ENCODE peak calls at places on chromosomes 3 and 15, in seven cellular contexts. U, G, V, Q, L, Y and A are unnamed samples.

GRCh38 chr3:4736284-4736861 is 242.9 kb upstream of the BHLHE40 start:
- DNase-seq in L (peak; percentile 27), G (no peak), Q (no peak), U (no peak), Y (no peak), V (no peak), A (no peak)

GRCh38 chr15:36358094-36358961 is 221.1 kb upstream of the CDIN1 start:
- DNase-seq in Q (no peak), L (peak; percentile 82), V (no peak), G (no peak), U (no peak), Y (no peak), A (no peak)

GRCh38 chr3:150202696-150203095 is 205.4 kb upstream of the TSC22D2 start:
- DNase-seq in Q (no peak), U (no peak), Y (no peak), V (no peak), L (no peak), G (no peak), A (no peak)

GRCh38 chr15:97688177-97688576 is 272.3 kb upstream of the ARRDC4 start:
- DNase-seq in Y (no peak), L (no peak), Q (no peak), G (no peak), U (no peak), V (no peak), A (no peak)

GRCh38 chr15:99153026-99153535 is 48.2 kb downstream of the SYNM start:
- DNase-seq in L (no peak), U (no peak), G (peak; percentile 70), Q (no peak), V (no peak), Y (no peak), A (no peak)

GRCh38 chr15:75036269-75036668 is 12.9 kb downstream of the PPCDC start:
- DNase-seq in U (no peak), G (peak; percentile 91), Y (no peak), V (peak; percentile 44), L (no peak), Q (no peak), A (no peak)

GRCh38 chr15:92898988-92899909 is 875 bp upstream of the CHD2 start:
- DNase-seq in V (peak; percentile 73), Q (no peak), U (no peak), L (no peak), Y (peak; percentile 61), G (peak; percentile 35), A (no peak)

GRCh38 chr3:156806698-156807097 is 19.5 kb upstream of the LEKR1 start:
- DNase-seq in U (no peak), V (no peak), G (no peak), Q (no peak), L (no peak), Y (no peak), A (no peak)

GRCh38 chr3:139534444-139534812 is 5.1 kb downstream of the RBP1 start:
- DNase-seq in L (peak; percentile 96), U (no peak), V (no peak), Y (no peak), Q (peak; percentile 55), G (no peak), A (peak; percentile 67)

GRCh38 chr3:53708001-53708621 is 138.1 kb downstream of the CHDH start:
- DNase-seq in Q (no peak), U (no peak), V (peak; percentile 47), L (no peak), G (peak; percentile 43), Y (peak; percentile 86), A (peak; percentile 63)

GRCh38 chr3:73658227-73658626 is 33.5 kb upstream of the PDZRN3 start:
- DNase-seq in Q (no peak), L (no peak), V (no peak), G (peak; percentile 58), U (no peak), Y (no peak), A (no peak)

GRCh38 chr3:42778644-42779043 is 5.6 kb upstream of the CCDC13 start:
- DNase-seq in Q (no peak), L (peak; percentile 69), Y (no peak), G (no peak), U (no peak), V (no peak), A (no peak)

DNA sequence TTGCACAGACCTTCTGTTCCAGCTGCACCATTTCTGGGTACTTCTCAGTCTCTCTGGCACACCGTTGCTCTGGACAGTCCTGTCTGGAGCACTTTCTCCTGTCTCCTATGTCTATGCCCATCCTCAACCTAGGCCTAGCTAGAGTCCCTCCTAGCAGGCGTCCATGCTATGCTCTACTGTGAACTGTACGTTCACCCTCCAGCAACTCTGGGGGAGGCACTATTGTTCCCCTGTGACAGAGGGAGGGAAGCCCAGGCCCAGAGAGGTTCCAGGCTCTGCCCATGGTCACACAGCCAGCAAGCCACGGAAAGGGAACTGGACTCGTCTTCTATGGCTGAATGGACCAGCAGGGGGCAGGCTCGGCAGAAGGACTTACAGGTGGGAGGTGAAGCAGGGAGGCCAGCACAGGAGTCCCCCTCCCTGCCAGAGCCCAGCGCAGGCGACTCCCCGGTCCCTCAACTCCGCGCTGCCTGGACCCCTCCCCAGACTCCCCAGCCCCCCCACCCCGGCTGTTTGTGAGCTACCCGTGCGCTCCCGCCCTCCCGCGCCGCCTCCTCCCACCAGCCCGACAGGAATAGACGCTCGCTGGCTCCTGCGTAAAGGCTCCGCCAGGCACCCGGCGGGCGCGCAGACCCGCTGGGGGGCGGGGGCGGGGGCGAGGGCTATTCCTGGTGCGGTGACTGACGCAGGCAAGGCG is 1.7 kb upstream of the LINGO1 start:
- DNase-seq in V (peak; percentile 84), U (no peak), L (peak; percentile 17), Q (peak; percentile 90), G (peak; percentile 98), Y (peak; percentile 73), A (peak; percentile 58)
- TF ChIP-seq CTCF in V (peak; percentile 65), U (no peak), L (peak; percentile 52), Q (peak; percentile 79), G (peak; percentile 89), Y (peak; percentile 47), A (peak; percentile 22)

DNA sequence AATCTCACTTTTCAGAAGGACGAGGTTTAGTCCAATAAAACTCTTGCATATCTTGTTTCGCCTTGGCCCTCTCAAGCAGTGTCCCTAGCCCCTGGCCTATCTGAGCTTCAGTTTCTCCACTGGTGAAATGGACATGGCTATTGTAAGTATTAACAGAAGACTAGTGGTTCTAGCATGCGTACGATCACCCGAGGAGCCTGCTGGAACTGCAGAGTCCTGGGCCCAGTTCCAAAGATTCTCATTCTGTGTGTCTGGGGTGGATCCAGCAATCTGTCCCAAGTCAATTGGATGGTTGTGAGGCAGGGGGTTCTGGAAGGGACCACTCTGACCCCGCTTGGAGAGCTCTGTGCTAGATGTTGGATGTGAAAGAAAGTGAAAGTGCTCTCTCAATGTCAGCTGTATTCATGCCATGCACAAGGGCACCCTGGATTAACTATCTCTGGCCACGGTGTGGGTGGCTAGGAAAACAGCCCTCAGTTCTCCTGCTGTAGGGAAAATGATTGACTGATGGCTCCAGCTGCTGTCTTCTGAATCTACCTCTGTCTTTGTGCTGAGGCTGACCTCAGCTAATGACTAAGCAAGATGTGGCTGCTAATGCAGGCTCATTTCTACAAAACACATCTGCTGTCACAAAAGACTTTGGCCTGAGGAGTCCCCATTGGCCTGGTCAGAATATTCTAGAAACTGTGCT is 1.9 kb upstream of the PLA1A start:
- DNase-seq in Q (no peak), G (no peak), V (no peak), U (no peak), Y (no peak), L (no peak), A (no peak)
- H3K4me3 ChIP-seq in Q (no peak overlapping the region), G (no peak overlapping the region), V (no peak overlapping the region), U (peak overlapping the region; percentile 18), Y (no peak overlapping the region), L (peak overlapping the region; percentile 19), A (peak overlapping the region; percentile 1)

DNA sequence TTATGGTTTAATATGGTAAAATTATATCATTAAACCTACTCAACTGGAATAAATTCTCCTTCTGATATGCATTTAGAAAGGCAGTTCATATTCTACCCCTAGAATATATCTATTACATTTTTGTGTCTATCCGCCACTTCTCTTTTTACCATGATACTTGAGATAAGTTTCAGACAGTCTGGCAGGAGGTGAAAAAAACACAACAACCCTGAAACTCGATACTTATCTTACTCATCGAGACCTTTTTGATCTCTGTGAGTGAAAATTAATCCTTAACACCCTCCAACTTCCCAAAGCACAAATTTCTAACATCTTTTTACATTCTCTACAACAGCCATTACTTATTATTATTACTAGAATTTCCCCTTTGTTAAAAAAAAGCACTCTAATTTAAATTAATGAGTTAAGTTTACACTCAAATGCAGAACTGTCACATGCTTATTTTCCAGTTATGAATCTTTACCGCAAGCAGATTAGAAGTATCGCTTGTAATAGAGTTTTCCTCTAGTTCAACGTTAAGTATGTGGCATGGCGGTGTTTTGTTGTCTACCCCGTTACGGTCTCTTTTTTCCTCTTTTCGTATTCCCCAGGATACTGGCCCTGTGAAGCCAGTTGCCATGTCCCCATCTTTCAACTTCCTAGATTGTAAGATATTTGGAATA is 433.1 kb downstream of the FOXP1 start:
- DNase-seq in L (no peak), U (no peak), Y (no peak), Q (no peak), V (no peak), G (no peak), A (no peak)
- TF ChIP-seq CTCF in L (no peak), U (no peak), Y (no peak), Q (no peak), V (no peak), G (no peak), A (no peak)

GRCh38 chr15:82804575-82804949 is 1.3 kb downstream of the FSD2 start:
- DNase-seq in Y (no peak), Q (no peak), L (peak; percentile 34), V (no peak), G (no peak), U (no peak), A (no peak)
- H3K4me3 ChIP-seq in Y (no peak overlapping the region), Q (no peak overlapping the region), L (no peak overlapping the region), V (no peak overlapping the region), G (no peak overlapping the region), U (no peak overlapping the region), A (no peak overlapping the region)

DNA sequence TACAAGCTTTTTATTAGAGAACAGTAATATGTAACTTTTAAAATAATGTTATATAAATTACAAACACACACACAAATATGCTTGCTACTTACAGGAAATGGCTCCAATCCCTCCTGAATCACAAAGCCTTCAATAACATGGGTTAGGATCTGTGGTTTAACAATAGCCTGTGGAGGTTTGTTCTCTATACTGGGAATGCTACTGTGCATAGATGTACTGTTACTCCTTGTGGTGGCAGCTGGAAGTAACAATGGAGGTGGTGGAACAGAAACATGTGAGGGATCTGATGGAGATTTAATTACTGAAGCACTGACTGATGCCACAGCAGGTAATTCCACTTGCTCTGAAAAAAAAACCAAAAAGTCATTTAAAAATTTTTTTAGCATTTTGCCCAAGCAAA is 64.4 kb downstream of the PHC3 start:
- DNase-seq in Y (no peak), Q (no peak), L (no peak), G (peak; percentile 52), U (no peak), V (peak; percentile 37), A (no peak)
- TF ChIP-seq CTCF in Y (no peak), Q (peak; percentile 53), L (peak; percentile 41), G (peak; percentile 67), U (no peak), V (no peak), A (no peak)

DNA sequence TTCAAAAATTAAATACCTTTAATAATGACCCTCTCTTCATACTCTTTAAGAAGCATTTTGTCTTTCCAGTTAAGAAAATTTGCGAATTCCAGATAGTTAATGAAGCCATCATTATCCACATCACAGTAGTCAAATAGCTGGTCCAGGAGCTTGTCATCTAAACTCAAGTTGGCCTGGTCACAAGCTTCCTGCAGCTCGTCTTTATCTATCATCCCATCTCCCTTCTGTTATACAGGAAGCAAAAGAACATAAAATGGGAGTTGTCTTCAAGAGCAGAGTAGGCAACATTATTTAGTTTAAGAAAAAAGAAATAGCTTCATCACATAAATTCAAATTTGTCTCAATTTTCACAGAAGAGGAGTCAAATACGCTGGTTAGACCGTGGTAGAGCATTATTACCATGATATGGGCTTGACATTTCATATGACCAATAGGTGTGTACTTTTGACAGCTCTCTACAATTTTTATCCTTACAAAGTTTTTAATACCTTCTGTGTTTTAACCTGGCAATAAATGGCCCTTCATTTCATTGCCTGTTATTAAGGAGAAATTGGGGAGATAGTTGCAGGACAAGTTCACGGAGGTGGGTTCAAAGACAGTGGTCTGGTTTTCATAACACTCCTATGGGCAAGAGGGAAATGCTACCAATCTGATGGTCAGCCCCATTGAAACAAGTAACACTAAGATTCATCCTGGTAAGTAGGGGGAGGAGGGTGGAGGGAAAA is 45.4 kb downstream of the EFHB start:
- DNase-seq in V (peak; percentile 19), Q (no peak), L (no peak), Y (no peak), G (no peak), U (no peak), A (no peak)
- H3K4me3 ChIP-seq in V (peak overlapping the region; percentile 17), Q (no peak overlapping the region), L (peak overlapping the region; percentile 0), Y (no peak overlapping the region), G (no peak overlapping the region), U (no peak overlapping the region), A (no peak overlapping the region)